ENCODE peak calls at places on chromosomes 7 and 10, in nine cellular contexts. H is mammary epithelial cell; X is CD8-positive, alpha-beta memory T cell; N is suprapubic skin; I is GM23248; G is lung; W is A549; K is HepG2; P is BE2C. E is an unnamed sample.

GRCh38 chr7:1843921-1844335 is 173.9 kb downstream of the ELFN1 start:
- DNase-seq in H (no peak), X (no peak), N (no peak), I (no peak), G (no peak), W (no peak), K (no peak), P (peak; percentile 11), E (no peak)

GRCh38 chr7:1586827-1587705 is 17.2 kb upstream of the PSMG3 start:
- DNase-seq in H (no peak), X (no peak), N (no peak), I (no peak), G (no peak), W (no peak), K (no peak), P (peak; percentile 73), E (no peak)

GRCh38 chr7:78587443-78588044 is 789.0 kb downstream of the PHTF2 start:
- DNase-seq in H (no peak), X (no peak), N (no peak), I (peak; percentile 61), G (no peak), W (peak; percentile 41), K (peak; percentile 10), P (peak; percentile 53), E (peak; percentile 57)

GRCh38 chr10:128950159-128950956 is 516.7 kb upstream of the MGMT start:
- DNase-seq in H (no peak), X (no peak), N (no peak), I (no peak), G (no peak), W (no peak), K (no peak), P (no peak), E (no peak)

GRCh38 chr10:14403846-14404623 is 73.3 kb upstream of the FRMD4A start:
- DNase-seq in H (no peak), X (no peak), N (no peak), I (no peak), G (no peak), W (no peak), K (no peak), P (peak; percentile 18), E (no peak)

GRCh38 chr7:35022725-35023124 is 14.6 kb downstream of the DPY19L1 start:
- DNase-seq in H (no peak), X (no peak), N (no peak), I (no peak), G (no peak), W (no peak), K (no peak), P (no peak), E (no peak)

GRCh38 chr7:151384776-151385625 is 24.8 kb downstream of the WDR86 start:
- DNase-seq in H (no peak), X (no peak), N (no peak), I (no peak), G (no peak), W (no peak), K (no peak), P (no peak), E (no peak)

GRCh38 chr7:151448261-151449252 is 8.6 kb upstream of the CRYGN start:
- DNase-seq in H (no peak), X (peak; percentile 79), N (peak; percentile 41), I (peak; percentile 86), G (peak; percentile 71), W (peak; percentile 69), K (peak; percentile 20), P (peak; percentile 75), E (peak; percentile 41)

GRCh38 chr10:9198611-9199010 is 1144.1 kb downstream of the GATA3 start:
- DNase-seq in H (no peak), X (no peak), N (no peak), I (peak; percentile 83), G (no peak), W (no peak), K (no peak), P (no peak), E (no peak)

GRCh38 chr10:43037942-43038782 is 38.7 kb upstream of the RET start:
- DNase-seq in H (no peak), X (no peak), N (peak; percentile 69), I (no peak), G (peak; percentile 27), W (no peak), K (no peak), P (no peak), E (no peak)

GRCh38 chr7:40541336-40541735 is 406.5 kb downstream of the SUGCT start:
- DNase-seq in H (peak; percentile 29), X (no peak), N (no peak), I (peak; percentile 60), G (no peak), W (no peak), K (no peak), P (no peak), E (no peak)

GRCh38 chr10:26438534-26439269 is 561 bp downstream of the APBB1IP start:
- DNase-seq in H (no peak), X (peak; percentile 68), N (no peak), I (peak; percentile 76), G (peak; percentile 43), W (no peak), K (no peak), P (no peak), E (no peak)
- H3K4me3 ChIP-seq in H (no peak overlapping the region), X (peak overlapping the region; percentile 84), N (peak overlapping the region; percentile 54), I (peak overlapping the region; percentile 76), G (peak overlapping the region; percentile 60), W (peak overlapping the region; percentile 38), K (no peak overlapping the region), P (no peak overlapping the region), E (no peak overlapping the region)

GRCh38 chr7:158343526-158343925 is 244.1 kb downstream of the PTPRN2 start:
- DNase-seq in H (no peak), X (no peak), N (no peak), I (no peak), G (no peak), W (no peak), K (no peak), P (no peak), E (no peak)
- H3K4me1 ChIP-seq in H (no peaks in the 10 kb centered on the region), X (no peaks in the 10 kb centered on the region), N (no peaks in the 10 kb centered on the region), I (no peaks in the 10 kb centered on the region), G (no peaks in the 10 kb centered on the region), W (no peaks in the 10 kb centered on the region), K (no peaks in the 10 kb centered on the region), P (no peaks in the 10 kb centered on the region), E (peaks cover 7% of the 10 kb centered on the region)

DNA sequence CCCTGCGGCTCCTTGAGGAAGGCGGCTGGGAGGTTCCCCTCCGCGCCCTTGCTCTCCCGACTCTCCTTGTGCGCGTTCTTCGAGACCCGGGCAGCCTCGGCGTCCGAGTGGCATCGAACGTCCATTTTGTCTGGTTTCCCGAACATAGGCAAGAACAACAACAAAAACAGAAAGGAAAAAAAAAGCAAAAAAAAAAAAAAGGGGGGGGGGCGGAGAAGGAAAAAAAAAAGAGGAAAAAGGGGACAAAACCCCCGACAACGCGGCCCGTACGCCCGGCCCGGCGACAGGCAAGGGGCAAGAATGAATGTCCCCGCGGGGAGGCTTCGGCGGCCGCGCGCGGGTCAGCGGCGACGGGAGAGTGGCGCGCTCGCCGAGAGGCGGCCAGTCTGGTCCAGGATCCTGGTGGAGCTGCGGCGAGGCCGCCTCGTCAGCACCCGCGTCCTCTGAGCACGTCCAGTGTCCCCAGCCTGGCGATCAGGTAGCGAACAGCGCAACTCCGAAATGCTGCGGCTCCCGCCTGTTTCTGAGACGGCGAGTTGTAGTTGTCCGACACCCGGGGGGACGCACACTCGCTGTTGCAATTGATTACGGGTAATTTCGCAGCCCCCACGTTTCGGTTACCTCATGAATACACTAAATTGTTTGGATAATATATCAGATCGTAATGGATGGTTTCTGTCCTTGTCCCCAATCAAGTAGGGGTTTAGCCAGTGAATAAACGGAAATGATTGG is at the start of gene VAX1:
- DNase-seq in H (no peak), X (no peak), N (no peak), I (peak; percentile 27), G (no peak), W (peak; percentile 54), K (no peak), P (no peak), E (no peak)
- H3K4me3 ChIP-seq in H (peak within 1 kb of the TSS; percentile 33), X (no peak within 1 kb of the TSS), N (peak within 1 kb of the TSS; percentile 49), I (peak within 1 kb of the TSS; percentile 53), G (no peak within 1 kb of the TSS), W (peak within 1 kb of the TSS; percentile 55), K (peak within 1 kb of the TSS; percentile 50), P (no peak within 1 kb of the TSS), E (no peak within 1 kb of the TSS)

GRCh38 chr7:48096273-48096672 is 7.2 kb downstream of the UPP1 start:
- DNase-seq in H (no peak), X (no peak), N (no peak), I (no peak), G (no peak), W (no peak), K (no peak), P (no peak), E (no peak)
- H3K4me1 ChIP-seq in H (peaks cover 56% of the 10 kb centered on the region), X (peaks cover 70% of the 10 kb centered on the region), N (peaks cover 16% of the 10 kb centered on the region), I (peaks cover 43% of the 10 kb centered on the region), G (no peaks in the 10 kb centered on the region), W (peaks cover 8% of the 10 kb centered on the region), K (peaks cover 10% of the 10 kb centered on the region), P (no peaks in the 10 kb centered on the region), E (peaks cover 12% of the 10 kb centered on the region)

DNA sequence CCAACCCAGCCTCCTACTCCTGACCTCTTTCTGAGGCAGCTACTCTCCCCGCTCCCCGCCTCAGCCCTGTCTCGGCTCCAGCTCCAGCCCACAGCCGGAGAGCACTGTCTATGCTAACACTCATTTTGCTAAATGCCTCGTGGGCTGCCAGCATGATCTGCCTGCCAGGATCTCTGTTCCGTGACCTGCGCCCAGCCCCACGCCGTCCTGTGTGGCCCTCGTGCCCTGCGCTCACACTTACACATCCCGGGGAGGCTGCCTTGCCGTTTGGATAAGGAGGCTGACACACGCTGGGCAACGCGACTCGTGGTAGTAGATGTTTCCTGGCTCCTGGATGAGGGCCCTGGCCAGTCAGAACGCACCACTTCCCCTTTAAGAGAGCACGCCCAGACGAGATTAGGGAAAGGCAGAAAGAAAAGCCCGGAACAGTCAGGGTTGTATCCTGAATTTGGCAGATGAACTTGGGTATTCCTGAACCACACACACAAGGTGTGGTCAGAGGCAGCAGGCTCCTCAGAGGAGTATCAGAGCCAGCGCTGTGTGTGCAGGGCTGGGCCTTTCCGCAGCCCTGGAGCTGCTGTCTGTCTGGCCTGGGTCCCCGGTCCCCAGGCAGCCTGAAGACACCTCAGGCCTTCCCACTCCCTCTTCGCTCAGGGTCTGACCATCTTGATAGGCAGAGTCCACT is 97.7 kb upstream of the EFCAB10 start:
- DNase-seq in H (peak; percentile 57), X (no peak), N (peak; percentile 91), I (peak; percentile 87), G (peak; percentile 69), W (no peak), K (no peak), P (no peak), E (no peak)
- H3K4me3 ChIP-seq in H (peak overlapping the region; percentile 32), X (peak overlapping the region; percentile 12), N (peak overlapping the region; percentile 45), I (peak overlapping the region; percentile 60), G (peak overlapping the region; percentile 17), W (no peak overlapping the region), K (no peak overlapping the region), P (no peak overlapping the region), E (no peak overlapping the region)